ENCODE peak calls at places on chromosome 21, in ten cellular contexts. I is SK-N-SH, W is PC-3, C is OCI-LY7, N is HCT116, E is GM23248, P is Karpas-422, V is GM23338, M is hepatocyte, D is PC-9. K is an unnamed sample. For H3K9me2, the result is how much of the 10 kb centered on the place peaks cover.

GRCh38 chr21:24188511-24188910 is 1418.8 kb downstream of the MRPL39 start:
- DNase-seq in P (no peak), V (no peak), E (no peak), W (no peak), M (no peak), C (no peak), I (no peak), D (no peak), N (no peak), K (no peak)

GRCh38 chr21:35138665-35139381 is 89.7 kb upstream of the RUNX1 start:
- DNase-seq in E (peak), M (peak), W (peak), P (no peak), N (peak), I (no peak), V (peak), C (peak), D (peak), K (no peak)

GRCh38 chr21:33975548-33976081 is 60.0 kb upstream of the ATP5PO start:
- DNase-seq in E (peak), V (no peak), P (peak), C (peak), D (peak), N (no peak), M (peak), W (peak), I (no peak), K (no peak)

GRCh38 chr21:33967086-33967571 is 51.5 kb upstream of the ATP5PO start:
- DNase-seq in W (no peak), M (no peak), P (no peak), E (no peak), I (no peak), N (no peak), D (no peak), C (no peak), V (no peak), K (no peak)

GRCh38 chr21:46151989-46152938 is 3.1 kb downstream of the FTCD start:
- DNase-seq in I (no peak), V (no peak), C (no peak), P (no peak), N (no peak), D (no peak), E (no peak), M (no peak), W (no peak), K (no peak)

GRCh38 chr21:31180256-31181088 is 142.2 kb upstream of the KRTAP19-8 start:
- DNase-seq in I (peak), E (peak), V (peak), C (peak), M (peak), P (peak), W (peak), N (peak), D (no peak), K (peak)

GRCh38 chr21:32520885-32521735 is 64.2 kb downstream of the TCP10L start:
- DNase-seq in C (no peak), V (no peak), N (no peak), M (peak), P (no peak), E (peak), W (peak), I (peak), D (peak), K (no peak)

GRCh38 chr21:16330340-16331319 is 600.8 kb downstream of the USP25 start:
- DNase-seq in C (peak), M (peak), W (peak), N (peak), E (peak), V (peak), D (no peak), P (peak), I (peak), K (peak)

GRCh38 chr21:44960141-44961092 is 20.6 kb downstream of the SLX9 start:
- DNase-seq in M (no peak), D (no peak), P (no peak), W (no peak), I (no peak), V (no peak), C (no peak), N (no peak), E (no peak), K (no peak)

GRCh38 chr21:44959376-44960091 is 19.7 kb downstream of the SLX9 start:
- DNase-seq in W (no peak), D (no peak), V (no peak), E (no peak), P (no peak), I (no peak), C (no peak), N (no peak), M (no peak), K (no peak)

GRCh38 chr21:44965251-44966022 is 25.6 kb downstream of the SLX9 start:
- DNase-seq in W (no peak), V (no peak), E (peak), N (no peak), I (no peak), M (no peak), D (no peak), C (no peak), P (no peak), K (no peak)

GRCh38 chr21:44964381-44964780 is 24.6 kb downstream of the SLX9 start:
- DNase-seq in M (no peak), D (no peak), W (no peak), I (no peak), C (no peak), N (no peak), V (no peak), E (no peak), P (no peak), K (no peak)

DNA sequence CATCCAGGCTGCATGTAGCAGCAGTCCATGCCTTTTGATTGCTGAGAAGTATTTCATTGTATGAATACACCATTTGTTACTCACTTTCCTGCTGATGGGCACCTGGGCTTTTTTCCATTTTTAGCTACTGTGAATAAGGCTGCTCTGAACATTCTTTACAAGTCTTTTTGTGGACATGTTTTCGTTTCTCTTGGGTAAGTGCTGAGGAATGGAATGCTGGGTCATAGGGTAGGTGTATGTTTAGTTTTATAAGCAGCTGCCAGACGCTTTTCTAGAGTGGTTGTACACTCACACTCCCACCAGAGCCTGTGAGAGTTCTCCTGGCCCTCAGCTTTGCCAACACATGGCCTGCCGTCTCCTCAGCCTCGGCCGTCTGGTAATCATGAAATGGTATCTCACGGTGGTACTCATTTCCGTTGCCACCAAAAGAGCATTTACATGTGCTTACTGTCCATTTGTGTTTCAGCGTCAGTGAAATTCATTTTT is 22.7 kb downstream of the SLX9 start:
- DNase-seq in W (no peak), E (peak), D (no peak), C (no peak), P (no peak), V (no peak), N (no peak), I (no peak), M (peak), K (no peak)
- H3K4me3 ChIP-seq in W (no peak), E (no peak), D (no peak), C (no peak), P (no peak), V (no peak), N (no peak), I (no peak), M (no peak), K (no peak)

DNA sequence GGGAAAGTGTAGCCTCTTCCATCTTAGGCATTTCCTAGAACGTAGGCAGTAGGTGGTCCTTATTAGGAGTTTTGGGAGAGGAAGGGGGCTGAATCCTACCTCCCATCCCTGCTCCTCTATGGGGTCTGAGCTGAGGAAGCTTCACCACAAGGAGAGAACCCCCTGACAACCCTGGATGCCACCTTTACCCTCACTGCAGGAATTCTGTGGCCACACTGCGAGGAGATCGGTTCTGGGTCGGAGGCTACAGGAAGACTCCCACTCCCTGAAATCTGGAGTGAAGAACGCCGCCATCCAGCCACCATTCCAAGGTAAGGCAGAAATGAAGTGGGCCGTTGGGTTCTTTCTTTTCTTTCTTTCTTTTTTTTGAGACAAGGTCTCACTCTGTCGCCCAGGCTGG is 1.5 kb downstream of the MX1 start:
- DNase-seq in M (no peak), C (no peak), N (no peak), I (no peak), D (no peak), V (no peak), P (no peak), E (no peak), W (no peak), K (no peak)
- H3K9me2 ChIP-seq in M (under half), C (under half), N (under half), I (under half), D (under half), V (under half), P (under half), E (under half), W (under half), K (under half)

GRCh38 chr21:25375675-25376074 is 231.6 kb downstream of the MRPL39 start:
- DNase-seq in W (no peak), D (no peak), I (no peak), N (no peak), M (no peak), P (no peak), C (no peak), E (peak), V (no peak), K (no peak)
- H3K4me3 ChIP-seq in W (no peak), D (no peak), I (no peak), N (no peak), M (no peak), P (no peak), C (no peak), E (peak), V (no peak), K (no peak)

GRCh38 chr21:14215971-14216621 is at the start of gene RBM11:
- DNase-seq in V (peak), P (peak), D (peak), N (no peak), W (peak), E (peak), I (peak), M (peak), C (peak), K (peak)

GRCh38 chr21:14210738-14211137 is at the start of gene LIPI:
- DNase-seq in W (no peak), D (no peak), M (no peak), N (no peak), I (no peak), P (no peak), V (no peak), E (no peak), C (no peak), K (no peak)

GRCh38 chr21:14213164-14213563 is 2.4 kb upstream of the LIPI start:
- DNase-seq in W (no peak), P (no peak), C (no peak), M (no peak), I (no peak), N (no peak), E (no peak), V (no peak), D (no peak), K (no peak)
- H3K9me2 ChIP-seq in W (under half), P (under half), C (under half), M (under half), I (under half), N (under half), E (under half), V (under half), D (under half), K (under half)

K was measured in MM.1S.